ENCODE peak calls at places on chromosomes 5 and 9, in six cellular contexts. R is heart left ventricle, U is Panc1, P is endothelial cell, K is fibroblast of lung, X is SK-N-SH. C is an unnamed sample.

GRCh38 chr5:1704676-1705075 is 95.0 kb downstream of the MRPL36 start:
- DNase-seq in R (no peak), K (no peak), X (no peak), P (no peak), U (no peak), C (no peak)

GRCh38 chr9:129889936-129890717 is 54.9 kb downstream of the USP20 start:
- DNase-seq in U (no peak), R (peak), P (no peak), X (no peak), K (no peak), C (no peak)

GRCh38 chr5:155193483-155194107 is 180.0 kb downstream of the KIF4B start:
- DNase-seq in R (no peak), X (no peak), K (no peak), P (no peak), U (no peak), C (no peak)

GRCh38 chr9:111039203-111039907 is 1.1 kb upstream of the LPAR1 start:
- DNase-seq in U (no peak), R (peak), P (peak), X (no peak), K (no peak), C (no peak)

GRCh38 chr5:82104872-82105271 is 133.0 kb downstream of the ATG10 start:
- DNase-seq in U (no peak), R (no peak), P (no peak), X (no peak), K (no peak), C (no peak)

GRCh38 chr5:149576021-149576420 is 5.3 kb upstream of the ARHGEF37 start:
- DNase-seq in K (no peak), X (no peak), P (no peak), R (no peak), U (no peak), C (no peak)

GRCh38 chr9:14769235-14769580 is 46.7 kb upstream of the CER1 start:
- DNase-seq in R (no peak), U (peak), X (no peak), P (peak), K (peak), C (no peak)

GRCh38 chr5:168346417-168346816 is 55.0 kb downstream of the WWC1 start:
- DNase-seq in U (no peak), R (no peak), X (no peak), P (no peak), K (no peak), C (no peak)

GRCh38 chr5:138632900-138633489 is 57.8 kb upstream of the HSPA9 start:
- DNase-seq in P (peak), X (peak), K (peak), U (peak), R (peak), C (peak)

GRCh38 chr9:81473206-81473605 is 216.1 kb downstream of the TLE1 start:
- DNase-seq in R (no peak), U (no peak), K (no peak), P (no peak), X (no peak), C (no peak)

GRCh38 chr5:63439537-63439936 is 522.7 kb downstream of the HTR1A start:
- DNase-seq in X (no peak), K (no peak), P (no peak), U (no peak), R (no peak), C (no peak)

GRCh38 chr9:21030389-21031035 is 928 bp downstream of the HACD4 start:
- DNase-seq in U (no peak), K (peak), P (no peak), X (no peak), R (no peak), C (no peak)

GRCh38 chr9:132020845-132021510 is 58.7 kb downstream of the MED27 start:
- DNase-seq in R (no peak), U (no peak), K (no peak), X (no peak), P (no peak), C (no peak)

GRCh38 chr9:101119206-101119819 is 90.8 kb downstream of the PLPPR1 start:
- DNase-seq in K (no peak), U (no peak), P (peak), R (peak), X (peak), C (peak)

GRCh38 chr9:135214706-135215105 is 127.2 kb downstream of the OLFM1 start:
- DNase-seq in R (peak), K (no peak), U (no peak), X (no peak), P (no peak), C (no peak)

GRCh38 chr9:69325409-69326212 is 596 bp downstream of the ENTREP1 start:
- DNase-seq in P (peak), K (no peak), U (no peak), R (peak), X (peak), C (no peak)

GRCh38 chr5:132749506-132749905 is 2.3 kb downstream of the CCNI2 start:
- DNase-seq in X (peak), U (no peak), P (no peak), K (no peak), R (no peak), C (no peak)

GRCh38 chr5:132748522-132749000 is 1.3 kb downstream of the CCNI2 start:
- DNase-seq in K (no peak), R (no peak), U (no peak), P (no peak), X (peak), C (no peak)

GRCh38 chr5:132747693-132748440 is 641 bp downstream of the CCNI2 start:
- DNase-seq in X (peak), U (no peak), R (peak), K (no peak), P (peak), C (no peak)

GRCh38 chr5:132746592-132747063 is 598 bp upstream of the CCNI2 start:
- DNase-seq in X (no peak), R (no peak), P (no peak), U (no peak), K (peak), C (no peak)

DNA sequence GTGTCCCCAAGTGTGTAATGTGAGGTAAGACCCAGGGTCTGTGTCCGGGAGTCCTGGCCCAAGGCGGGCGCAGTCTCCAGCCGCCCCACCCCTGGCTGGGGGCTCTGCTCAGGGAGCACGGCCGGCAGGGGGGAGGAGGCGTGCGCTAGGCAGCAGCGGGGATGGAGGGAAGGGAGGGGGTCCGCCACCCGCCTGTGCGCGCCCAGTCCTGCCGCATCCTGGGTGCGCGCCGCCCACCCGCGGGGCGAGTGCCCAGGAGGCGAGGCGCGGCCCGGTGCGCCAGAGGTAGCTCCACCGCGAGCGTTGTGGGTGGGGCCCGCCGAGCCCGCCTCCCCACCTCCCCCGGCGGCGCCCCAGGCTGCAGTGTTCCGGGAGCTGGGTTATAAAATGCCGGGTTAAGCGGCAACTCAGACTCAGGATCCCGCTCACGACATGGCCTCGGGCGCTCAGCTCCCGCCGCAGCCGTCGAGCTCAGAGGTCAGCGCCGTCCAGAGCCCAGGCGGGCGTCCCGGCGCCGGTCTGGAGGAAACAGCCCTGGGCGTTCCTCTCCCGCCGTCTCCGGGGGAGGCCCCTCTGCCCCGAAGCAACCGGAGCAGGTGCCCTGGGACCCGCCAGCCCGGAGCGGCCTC is at the start of gene CCNI2:
- DNase-seq in R (peak), P (peak), U (no peak), X (peak), K (no peak), C (peak)
- TF ChIP-seq CTCF in R (no peak), P (no peak), U (peak), X (peak), K (no peak), C (peak)

GRCh38 chr9:120030847-120031246 is 549.1 kb downstream of the CDK5RAP2 start:
- DNase-seq in X (peak), R (no peak), U (no peak), K (no peak), P (no peak), C (no peak)

GRCh38 chr9:120038342-120038741 is 541.6 kb downstream of the CDK5RAP2 start:
- DNase-seq in P (no peak), R (no peak), U (no peak), X (no peak), K (no peak), C (no peak)

GRCh38 chr9:120032639-120033038 is 547.3 kb downstream of the CDK5RAP2 start:
- DNase-seq in R (no peak), X (peak), U (no peak), K (no peak), P (peak), C (no peak)
- TF ChIP-seq CTCF in R (no peak), X (peak), U (peak), K (no peak), P (peak), C (peak)

GRCh38 chr5:80655231-80655784 is 525 bp upstream of the DHFR start:
- DNase-seq in P (no peak), X (no peak), R (no peak), U (no peak), K (peak), C (no peak)

GRCh38 chr5:80659111-80659510 is 4.3 kb upstream of the DHFR start:
- DNase-seq in P (no peak), X (no peak), U (no peak), R (no peak), K (peak), C (no peak)

GRCh38 chr5:80654054-80654390 is 430 bp upstream of the MSH3 start:
- DNase-seq in K (no peak), P (peak), X (peak), U (no peak), R (peak), C (no peak)

GRCh38 chr5:80654391-80655230 is at the start of the genes DHFR and MSH3:
- DNase-seq in R (peak), P (peak), K (peak), X (peak), U (peak), C (peak)

DNA sequence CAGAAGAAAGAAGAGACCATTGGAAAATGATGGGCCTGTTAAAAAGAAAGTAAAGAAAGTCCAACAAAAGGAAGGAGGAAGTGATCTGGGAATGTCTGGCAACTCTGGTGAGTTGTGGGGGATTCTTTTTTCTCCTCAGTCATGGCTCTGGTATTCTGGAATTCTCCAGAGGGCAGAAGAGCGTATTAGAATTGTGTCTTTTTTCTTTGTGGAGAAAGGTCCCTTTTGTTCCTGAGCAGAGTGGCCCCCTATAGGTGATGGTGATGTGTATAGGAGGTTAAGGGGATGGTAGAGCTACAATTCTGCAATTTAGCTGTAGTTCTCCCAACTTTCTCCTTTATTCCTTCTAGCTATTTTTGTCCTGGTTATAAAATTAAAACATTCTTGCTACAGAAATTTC is 1.6 kb upstream of the DHFR start:
- DNase-seq in R (no peak), P (no peak), X (no peak), U (no peak), K (no peak), C (no peak)
- TF ChIP-seq CTCF in R (no peak), P (peak), X (peak), U (peak), K (no peak), C (peak)

DNA sequence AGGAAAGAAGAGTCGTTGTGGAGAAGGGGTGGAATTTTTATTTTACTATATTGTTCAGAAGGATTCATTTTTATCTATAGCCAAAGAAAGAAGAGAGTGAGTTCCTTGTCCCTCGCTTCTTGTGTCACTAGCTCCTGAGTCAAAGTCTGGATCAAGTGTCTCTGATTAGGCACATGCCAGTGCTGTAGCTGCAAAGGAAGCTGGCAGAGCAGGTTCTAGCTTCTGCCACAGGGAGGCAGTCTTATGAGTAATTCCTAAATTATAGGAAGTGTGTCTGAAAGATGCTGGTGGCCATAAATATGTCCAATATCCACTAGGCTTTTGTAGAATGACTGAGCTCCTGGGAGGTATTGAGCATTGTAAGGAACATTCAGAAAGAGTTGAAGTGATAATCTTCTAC is 84.7 kb downstream of the DOCK2 start:
- DNase-seq in R (no peak), P (no peak), X (no peak), K (no peak), U (no peak), C (no peak)
- TF ChIP-seq CTCF in R (no peak), P (no peak), X (peak), K (no peak), U (peak), C (no peak)

GRCh38 chr5:93360436-93361100 is 220.5 kb downstream of the NR2F1-AS1 start:
- DNase-seq in X (no peak), P (no peak), K (no peak), R (no peak), U (no peak), C (no peak)

GRCh38 chr5:93359958-93360305 is 221.1 kb downstream of the NR2F1-AS1 start:
- DNase-seq in P (no peak), X (no peak), K (no peak), R (no peak), U (no peak), C (no peak)

GRCh38 chr5:93359296-93359957 is 221.6 kb downstream of the NR2F1-AS1 start:
- DNase-seq in X (no peak), P (peak), U (no peak), R (no peak), K (peak), C (no peak)

GRCh38 chr5:93364386-93364785 is 216.6 kb downstream of the NR2F1-AS1 start:
- DNase-seq in X (no peak), P (no peak), R (no peak), U (no peak), K (no peak), C (no peak)
- TF ChIP-seq CTCF in X (no peak), P (no peak), R (no peak), U (no peak), K (no peak), C (no peak)

GRCh38 chr5:103829585-103829984 is 267.0 kb upstream of the NUDT12 start:
- DNase-seq in P (peak), R (no peak), U (no peak), X (no peak), K (no peak), C (no peak)
- TF ChIP-seq CTCF in P (peak), R (no peak), U (peak), X (peak), K (peak), C (peak)

DNA sequence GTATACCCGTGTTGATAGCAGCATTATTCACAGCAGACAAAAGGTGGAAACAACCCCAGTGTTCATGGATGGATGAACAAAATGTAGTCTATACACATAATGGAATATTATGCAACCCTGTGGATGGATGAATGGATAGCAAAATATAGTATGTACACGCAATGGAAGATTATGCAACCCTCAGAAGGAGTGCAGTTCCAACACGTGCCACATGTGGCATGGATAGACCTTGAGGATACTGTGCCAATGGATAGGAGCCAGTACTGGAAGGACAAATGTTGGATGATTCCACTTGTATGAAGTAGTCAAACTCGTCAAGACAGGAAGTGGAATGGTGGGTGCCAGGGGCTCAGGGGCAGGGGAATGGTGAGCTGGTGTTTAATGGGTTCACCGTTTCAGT is 44.9 kb downstream of the PLEKHG4B start:
- DNase-seq in K (no peak), X (no peak), U (no peak), P (no peak), R (no peak), C (no peak)
- TF ChIP-seq CTCF in K (no peak), X (no peak), U (no peak), P (no peak), R (no peak), C (no peak)